ENCODE peak calls at places on chromosomes 3 and 15, in six cellular contexts. K is cardiac fibroblast, N is SK-N-SH, T is astrocyte of the spinal cord, M is transverse colon, I is psoas muscle. F is an unnamed sample.

GRCh38 chr3:173586176-173586575 is 188.6 kb downstream of the NLGN1 start:
- DNase-seq in T (peak), M (no peak), K (no peak), N (no peak), I (no peak), F (no peak)

GRCh38 chr3:165195628-165196576 is at the start of gene SLITRK3:
- DNase-seq in M (no peak), I (no peak), T (no peak), K (no peak), N (peak), F (no peak)

GRCh38 chr3:136817448-136817847 is 1.5 kb upstream of the SLC35G2 start:
- DNase-seq in N (no peak), I (no peak), K (peak), T (no peak), M (no peak), F (no peak)

GRCh38 chr3:178342111-178342510 is 194.1 kb upstream of the KCNMB2 start:
- DNase-seq in I (no peak), T (no peak), K (peak), M (no peak), N (no peak), F (no peak)

GRCh38 chr3:14428087-14429067 is 26.0 kb downstream of the SLC6A6 start:
- DNase-seq in N (no peak), M (no peak), I (peak), K (no peak), T (peak), F (peak)

GRCh38 chr3:107679911-107680310 is 157.1 kb downstream of the BBX start:
- DNase-seq in T (peak), N (no peak), K (no peak), I (no peak), M (no peak), F (no peak)

GRCh38 chr15:84398763-84399701 is 163.5 kb downstream of the GOLGA6L4 start:
- DNase-seq in K (no peak), I (peak), T (no peak), N (no peak), M (no peak), F (no peak)

GRCh38 chr15:100780208-100780800 is 99.3 kb upstream of the ALDH1A3 start:
- DNase-seq in M (no peak), I (no peak), N (no peak), T (no peak), K (no peak), F (no peak)

GRCh38 chr3:72942427-72942826 is 54.2 kb upstream of the PPP4R2 start:
- DNase-seq in T (no peak), M (peak), N (no peak), I (no peak), K (no peak), F (no peak)

GRCh38 chr3:32421991-32422859 is 30.6 kb downstream of the CMTM7 start:
- DNase-seq in I (peak), M (peak), T (peak), N (peak), K (peak), F (no peak)

GRCh38 chr3:188854395-188855149 is 317.2 kb upstream of the TPRG1 start:
- DNase-seq in K (peak), M (no peak), I (peak), T (peak), N (no peak), F (no peak)

GRCh38 chr3:195168009-195168759 is 102.8 kb downstream of the XXYLT1 start:
- DNase-seq in M (no peak), T (no peak), N (no peak), K (no peak), I (no peak), F (no peak)

GRCh38 chr3:50550079-50550736 is 17.3 kb downstream of the C3orf18 start:
- DNase-seq in T (peak), I (peak), M (peak), N (peak), K (peak), F (no peak)

GRCh38 chr15:36680751-36681150 is 101.3 kb downstream of the CDIN1 start:
- DNase-seq in I (no peak), T (no peak), N (no peak), M (no peak), K (no peak), F (no peak)

GRCh38 chr3:195475614-195476013 is 32.8 kb upstream of the ACAP2 start:
- DNase-seq in M (no peak), N (no peak), T (no peak), I (no peak), K (no peak), F (no peak)

GRCh38 chr3:124557433-124558232 is 172.6 kb upstream of the UMPS start:
- DNase-seq in N (peak), T (peak), I (no peak), K (peak), M (peak), F (no peak)

GRCh38 chr3:197419696-197420095 is 121.3 kb upstream of the DLG1 start:
- DNase-seq in T (no peak), N (no peak), K (no peak), I (no peak), M (no peak), F (no peak)

GRCh38 chr3:62277986-62278385 is 95.4 kb downstream of the FEZF2 start:
- DNase-seq in K (peak), N (no peak), I (no peak), T (no peak), M (no peak), F (no peak)

GRCh38 chr3:96813820-96814580 is 394 bp upstream of the EPHA6 start:
- DNase-seq in N (peak), T (peak), M (peak), I (peak), K (peak), F (peak)
- TF ChIP-seq CTCF in N (peak), T (peak), M (peak), I (no peak), K (no peak), F (no peak)

DNA sequence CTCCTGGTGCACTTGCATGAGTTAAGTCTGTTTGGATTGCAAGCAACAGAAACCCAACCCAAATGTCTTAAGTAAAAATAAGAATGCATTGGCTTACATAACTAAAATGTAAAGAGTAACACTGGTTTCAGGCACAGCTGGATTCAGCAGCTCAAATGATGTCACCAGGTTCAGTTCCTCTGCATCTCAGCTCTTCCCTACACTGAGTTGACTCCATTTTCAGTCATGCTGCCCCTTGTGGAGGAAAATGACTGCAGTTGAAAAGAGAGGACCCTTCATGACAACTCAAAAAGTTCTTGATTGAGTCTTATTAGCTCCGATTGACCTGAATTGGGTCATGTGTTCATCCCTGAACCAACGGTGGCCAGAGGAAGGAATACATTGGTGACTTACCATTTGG is 138.5 kb upstream of the ABI3BP start:
- DNase-seq in N (no peak), T (no peak), I (no peak), M (no peak), K (no peak), F (peak)
- TF ChIP-seq CTCF in N (no peak), T (no peak), I (no peak), M (no peak), K (peak), F (no peak)

GRCh38 chr3:109900774-109901173 is 563.4 kb upstream of the DPPA4 start:
- DNase-seq in T (no peak), I (no peak), K (no peak), N (no peak), M (no peak), F (no peak)

GRCh38 chr3:109902549-109902948 is 565.2 kb upstream of the DPPA4 start:
- DNase-seq in T (no peak), N (no peak), I (no peak), K (no peak), M (no peak), F (no peak)

GRCh38 chr3:109899930-109900329 is 562.6 kb upstream of the DPPA4 start:
- DNase-seq in N (no peak), T (no peak), K (no peak), M (no peak), I (no peak), F (no peak)

GRCh38 chr3:109897734-109898133 is 560.4 kb upstream of the DPPA4 start:
- DNase-seq in I (no peak), K (peak), T (no peak), M (no peak), N (no peak), F (no peak)

GRCh38 chr3:109903100-109903499 is 565.8 kb upstream of the DPPA4 start:
- DNase-seq in M (no peak), T (no peak), N (no peak), I (no peak), K (no peak), F (no peak)
- TF ChIP-seq CTCF in M (no peak), T (no peak), N (peak), I (no peak), K (no peak), F (no peak)

DNA sequence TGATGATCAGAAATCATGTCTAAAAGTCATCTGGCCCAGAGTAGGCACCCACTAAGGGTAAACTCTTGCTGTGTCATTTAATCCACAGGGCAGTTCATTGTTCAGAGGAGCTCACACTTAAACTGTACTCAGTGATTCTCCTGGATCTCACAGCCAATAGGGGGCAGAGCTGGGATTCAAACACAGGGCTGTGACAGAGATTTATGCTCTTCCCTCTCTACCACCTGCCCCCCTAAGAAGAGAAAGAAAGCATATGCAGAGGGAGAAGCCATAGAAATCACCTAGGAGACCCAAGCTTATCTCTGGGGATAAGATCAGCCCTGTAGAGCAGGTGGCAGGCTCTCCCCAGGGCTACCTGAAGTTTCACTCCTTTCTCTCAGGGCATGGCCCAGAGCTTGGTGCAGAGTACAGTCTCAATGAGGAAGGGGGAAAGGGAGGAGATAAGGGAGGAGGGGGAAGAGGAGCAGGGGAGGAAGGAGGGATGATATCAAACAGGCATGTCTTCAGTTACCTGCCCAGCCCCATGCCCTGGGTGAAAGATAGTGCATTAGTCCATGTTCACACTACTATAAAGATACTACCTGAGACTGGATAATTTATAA is 51.8 kb upstream of the ADPGK start:
- DNase-seq in M (peak), I (no peak), N (no peak), K (peak), T (no peak), F (no peak)
- TF ChIP-seq CTCF in M (peak), I (peak), N (peak), K (peak), T (peak), F (peak)

GRCh38 chr3:44805960-44806359 is 44.4 kb downstream of the KIF15 start:
- DNase-seq in M (no peak), I (no peak), K (no peak), N (peak), T (no peak), F (no peak)
- TF ChIP-seq CTCF in M (no peak), I (no peak), K (no peak), N (no peak), T (no peak), F (no peak)

DNA sequence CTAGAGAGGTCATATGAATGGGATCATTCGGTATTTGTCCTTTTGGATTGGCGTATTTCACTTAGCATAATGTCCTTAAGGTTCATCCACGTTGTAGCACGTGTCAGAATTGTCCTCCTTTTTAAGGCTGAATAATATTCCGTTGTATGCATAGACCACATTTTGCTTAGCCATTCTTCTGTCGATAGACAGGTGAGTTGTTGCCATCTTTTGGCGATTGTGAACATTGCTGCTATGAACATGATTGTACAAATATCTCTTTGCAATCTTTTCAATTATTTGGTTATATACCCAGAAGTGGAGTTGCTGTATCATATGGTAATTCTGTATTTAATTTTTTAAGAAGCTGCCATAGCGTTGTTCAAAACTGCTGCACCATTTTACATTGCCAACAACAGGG is 52.4 kb upstream of the GOLGA8J start:
- DNase-seq in M (no peak), N (no peak), K (peak), T (no peak), I (no peak), F (no peak)
- TF ChIP-seq CTCF in M (peak), N (no peak), K (no peak), T (no peak), I (no peak), F (no peak)

GRCh38 chr3:23052230-23053019 is 150.7 kb upstream of the UBE2E2 start:
- DNase-seq in I (no peak), K (peak), M (no peak), T (no peak), N (no peak), F (no peak)
- TF ChIP-seq CTCF in I (no peak), K (no peak), M (no peak), T (peak), N (peak), F (no peak)

DNA sequence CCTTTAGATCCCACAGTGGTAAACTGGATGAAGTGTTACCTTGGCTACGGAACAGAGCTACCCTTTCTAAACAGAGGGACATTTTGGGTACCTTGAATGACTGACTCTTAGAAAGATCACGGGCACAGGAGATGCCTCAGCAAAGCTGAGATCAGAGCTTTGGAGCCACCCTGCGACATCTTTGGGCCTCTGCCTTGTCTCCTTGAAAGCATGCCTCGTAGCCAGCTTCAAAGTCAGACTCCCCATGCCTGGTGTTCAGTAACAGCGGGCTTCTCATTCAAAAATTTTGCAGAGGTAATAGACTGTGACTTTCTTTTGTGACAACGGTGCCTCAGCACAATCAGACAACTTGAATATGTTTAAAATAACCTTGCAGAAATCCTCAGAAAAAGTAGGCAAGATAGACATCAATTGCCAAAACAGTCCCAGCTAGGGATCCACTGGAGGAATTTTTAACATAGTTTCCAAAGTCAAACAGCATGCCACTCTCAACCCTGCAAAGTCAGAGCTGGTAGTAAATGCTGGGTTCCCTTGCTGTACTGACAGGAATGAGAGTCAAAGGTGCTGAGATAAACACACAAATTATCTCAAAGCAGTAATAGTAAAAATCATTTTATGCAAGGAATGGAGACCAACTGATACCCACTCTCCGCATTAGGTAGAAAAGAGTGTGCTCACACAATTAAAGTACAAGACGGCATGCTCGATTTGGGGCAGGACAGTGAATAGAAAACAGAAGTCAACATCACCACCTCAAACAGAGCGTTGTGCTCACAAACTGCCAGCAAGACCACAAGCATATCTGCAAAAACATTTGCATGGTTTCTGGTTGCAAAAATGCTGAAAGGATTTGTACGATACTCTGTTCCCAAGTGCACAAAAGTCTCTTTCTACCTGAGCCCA is 82.1 kb downstream of the MYO1E start:
- DNase-seq in M (no peak), T (no peak), N (no peak), K (no peak), I (no peak), F (no peak)
- TF ChIP-seq CTCF in M (no peak), T (no peak), N (no peak), K (no peak), I (no peak), F (peak)

DNA sequence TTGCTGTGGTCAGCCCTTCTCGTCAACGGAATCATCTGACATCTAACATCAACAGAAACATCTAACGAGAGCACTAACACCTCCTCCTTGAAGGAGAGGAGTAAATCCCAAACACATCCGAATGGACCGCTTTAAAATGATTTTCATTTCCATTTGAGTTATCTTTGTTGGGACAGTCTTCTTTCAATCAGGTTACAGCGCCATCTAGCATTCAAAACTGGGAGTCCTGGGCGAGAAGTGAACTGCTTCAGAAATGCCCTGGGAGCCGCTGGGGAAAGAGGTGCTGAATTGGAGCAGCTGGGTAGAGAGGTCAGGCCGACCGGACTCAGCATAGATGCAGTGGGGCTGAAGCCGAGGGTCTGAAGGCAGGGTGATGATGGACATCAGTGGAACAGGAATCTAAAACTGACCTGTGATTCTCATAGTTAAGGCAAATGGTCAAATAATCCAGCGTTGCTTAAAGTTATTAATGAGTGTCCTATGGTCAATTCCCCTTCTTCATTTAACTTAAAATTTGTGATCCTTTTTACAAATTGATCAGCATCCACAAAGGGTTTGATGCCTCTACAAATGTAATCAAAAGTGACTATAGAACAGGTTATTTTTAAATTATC is 170.0 kb upstream of the NDN start:
- DNase-seq in N (peak), T (peak), M (peak), I (no peak), K (peak), F (no peak)
- TF ChIP-seq CTCF in N (peak), T (peak), M (peak), I (peak), K (no peak), F (no peak)

GRCh38 chr15:60901647-60902046 is 327.5 kb downstream of the RORA start:
- DNase-seq in T (no peak), I (no peak), M (no peak), K (no peak), N (no peak), F (peak)

GRCh38 chr15:60903221-60903620 is 325.9 kb downstream of the RORA start:
- DNase-seq in K (no peak), I (no peak), M (no peak), T (no peak), N (no peak), F (no peak)

GRCh38 chr15:60898896-60899295 is 330.2 kb downstream of the RORA start:
- DNase-seq in M (no peak), K (no peak), N (no peak), T (no peak), I (no peak), F (no peak)

GRCh38 chr15:60899322-60899966 is 329.7 kb downstream of the RORA start:
- DNase-seq in I (no peak), N (no peak), M (no peak), T (no peak), K (no peak), F (peak)

GRCh38 chr15:60899967-60900356 is 329.1 kb downstream of the RORA start:
- DNase-seq in M (no peak), K (no peak), T (no peak), I (no peak), N (no peak), F (no peak)
- TF ChIP-seq CTCF in M (no peak), K (no peak), T (no peak), I (no peak), N (no peak), F (no peak)